ENCODE peak calls at places on chromosomes 11 and 22, in nine cellular contexts. E is ovary, G is astrocyte of the spinal cord, M is psoas muscle, B is HFFc6, H is OCI-LY7, K is WTC11, Y is lower lobe of right lung, L is fibroblast of lung. D is an unnamed sample.

GRCh38 chr22:49322861-49323622 is 504.6 kb downstream of the BRD1 start:
- DNase-seq in B (no peak), Y (peak), K (no peak), M (peak), G (no peak), L (no peak), H (no peak), E (no peak), D (no peak)

GRCh38 chr11:28223577-28223976 is 115.4 kb downstream of the METTL15 start:
- DNase-seq in K (no peak), M (no peak), B (no peak), H (no peak), Y (no peak), E (no peak), G (no peak), L (no peak), D (peak)

GRCh38 chr22:42929838-42930155 is 72.7 kb upstream of the ARFGAP3 start:
- DNase-seq in L (no peak), M (no peak), B (no peak), E (no peak), G (no peak), Y (no peak), K (no peak), H (no peak), D (no peak)

GRCh38 chr22:40819741-40820140 is 595 bp upstream of the SLC25A17 start:
- DNase-seq in B (peak), K (no peak), G (no peak), M (no peak), Y (no peak), E (no peak), L (peak), H (peak), D (peak)

GRCh38 chr11:11297578-11297977 is 55.5 kb downstream of the CSNK2A3 start:
- DNase-seq in G (no peak), M (no peak), K (no peak), L (no peak), H (no peak), E (no peak), B (no peak), Y (no peak), D (no peak)

GRCh38 chr11:86589856-86590589 is 82.4 kb downstream of the ME3 start:
- DNase-seq in K (no peak), L (no peak), M (no peak), E (no peak), G (no peak), B (no peak), Y (no peak), H (no peak), D (no peak)

GRCh38 chr11:40292636-40293585 is 1166.5 kb downstream of the LRRC4C start:
- DNase-seq in G (no peak), H (no peak), Y (no peak), E (no peak), M (peak), B (no peak), K (peak), L (peak), D (no peak)

GRCh38 chr11:119094816-119095065 is 6.9 kb downstream of the DPAGT1 start:
- DNase-seq in G (peak), M (peak), B (peak), K (peak), H (no peak), E (peak), Y (peak), L (peak), D (peak)

GRCh38 chr11:13008625-13009475 is at the start of gene RASSF10:
- DNase-seq in L (no peak), M (peak), B (no peak), G (peak), H (no peak), K (peak), Y (peak), E (peak), D (peak)

GRCh38 chr11:68121067-68121899 is at the start of gene CHKA:
- DNase-seq in K (peak), Y (peak), E (peak), B (peak), M (peak), G (peak), L (peak), H (peak), D (peak)

GRCh38 chr11:57157624-57158023 is 24.1 kb upstream of the LRRC55 start:
- DNase-seq in B (no peak), K (no peak), Y (no peak), M (no peak), E (no peak), L (no peak), H (no peak), G (no peak), D (no peak)

GRCh38 chr22:23220485-23221350 is 40.4 kb downstream of the BCR start:
- DNase-seq in Y (peak), E (peak), L (peak), B (no peak), K (no peak), M (no peak), H (peak), G (no peak), D (peak)

GRCh38 chr11:65493367-65494176 is 5.3 kb upstream of the MALAT1 start:
- DNase-seq in G (peak), M (peak), Y (peak), L (peak), B (peak), H (no peak), K (peak), E (peak), D (no peak)

GRCh38 chr11:113896156-113896879 is 8.3 kb upstream of the HTR3B start:
- DNase-seq in E (peak), G (peak), L (peak), H (peak), B (peak), Y (no peak), M (no peak), K (peak), D (peak)

GRCh38 chr11:7671347-7671746 is 2.0 kb downstream of the CYB5R2 start:
- DNase-seq in Y (no peak), G (no peak), L (no peak), M (no peak), K (no peak), E (no peak), B (no peak), H (no peak), D (no peak)

GRCh38 chr11:134443246-134443645 is 31.2 kb upstream of the B3GAT1 start:
- DNase-seq in K (no peak), Y (no peak), E (no peak), G (no peak), M (no peak), B (no peak), H (no peak), L (no peak), D (no peak)

DNA sequence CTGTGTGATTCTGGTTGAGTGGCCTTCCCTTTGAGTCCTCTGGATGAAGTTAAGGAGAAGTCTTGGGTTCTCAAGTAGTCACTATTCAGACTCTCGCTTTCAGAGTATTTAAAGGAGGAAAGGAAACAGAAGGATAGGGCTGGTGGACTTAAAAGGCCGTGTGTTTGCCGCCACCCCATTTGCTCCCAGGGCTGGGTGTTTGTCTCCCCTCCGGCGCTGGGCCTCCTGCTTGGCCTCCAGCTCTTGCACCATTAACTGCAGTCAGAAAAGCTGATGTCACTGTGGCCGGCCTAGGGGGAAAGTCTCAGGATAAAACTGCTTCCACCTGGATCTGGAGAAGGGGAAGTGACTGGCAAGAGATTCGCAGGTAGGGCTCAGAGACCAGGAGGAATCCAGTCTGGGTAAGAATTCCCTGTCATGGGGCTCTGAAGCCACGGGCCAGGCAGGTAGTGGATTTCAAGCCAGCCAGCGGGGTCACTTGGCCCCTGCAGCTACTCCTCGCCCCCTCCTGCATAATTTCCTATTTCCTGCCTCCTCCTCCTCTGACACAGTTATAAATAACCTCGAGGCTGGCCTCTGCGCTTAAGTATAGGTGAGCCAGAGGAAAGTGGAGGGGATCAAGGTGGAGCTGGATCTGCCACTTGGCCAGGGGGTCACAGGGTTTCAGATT is 17.1 kb downstream of the TIMP3 start:
- DNase-seq in L (no peak), G (no peak), B (no peak), H (no peak), E (no peak), M (no peak), Y (no peak), K (no peak), D (no peak)
- TF ChIP-seq CTCF in L (no peak), G (no peak), B (no peak), H (no peak), E (no peak), M (no peak), Y (no peak), K (no peak), D (no peak)

DNA sequence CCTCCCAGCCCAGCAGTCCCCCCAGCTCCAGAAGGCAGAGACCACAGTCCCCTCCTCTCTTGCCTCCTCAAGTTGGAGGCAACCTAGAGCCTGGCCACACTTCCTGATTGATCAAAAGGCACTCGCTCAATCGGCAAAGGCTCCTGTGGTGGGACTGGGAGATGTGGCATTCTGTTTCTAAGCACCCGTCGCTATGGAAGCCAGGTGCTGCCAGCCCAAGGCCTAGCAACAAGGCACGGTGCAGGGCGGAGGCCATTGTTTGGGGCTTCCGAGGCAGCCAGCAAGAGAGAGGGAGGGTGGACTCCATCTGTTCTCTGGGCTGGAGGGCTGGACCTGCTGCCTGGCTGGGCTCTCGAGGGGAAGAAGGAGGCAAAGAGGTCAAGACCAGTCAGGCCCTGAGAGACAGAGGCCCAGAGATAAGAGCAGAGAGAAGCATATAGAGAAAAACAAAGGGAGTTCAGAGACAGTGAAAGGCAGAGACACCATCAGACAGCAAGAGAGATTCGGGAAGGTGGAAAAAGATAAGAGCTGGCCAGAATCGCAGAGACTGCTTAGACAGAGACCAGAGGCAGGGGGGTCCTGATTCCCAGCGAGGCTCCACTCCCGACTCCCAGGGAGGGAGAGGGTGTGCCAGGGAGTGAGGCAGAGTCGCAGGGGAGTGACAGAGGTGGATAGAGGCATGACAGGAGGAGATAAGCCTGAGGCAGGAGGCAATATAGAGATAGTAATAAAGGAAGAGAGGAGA is 21.2 kb downstream of the PDE2A start:
- DNase-seq in L (no peak), K (peak), M (no peak), G (no peak), H (no peak), B (no peak), E (no peak), Y (no peak), D (no peak)
- TF ChIP-seq CTCF in L (no peak), K (no peak), M (no peak), G (no peak), H (no peak), B (no peak), E (no peak), Y (no peak), D (no peak)

DNA sequence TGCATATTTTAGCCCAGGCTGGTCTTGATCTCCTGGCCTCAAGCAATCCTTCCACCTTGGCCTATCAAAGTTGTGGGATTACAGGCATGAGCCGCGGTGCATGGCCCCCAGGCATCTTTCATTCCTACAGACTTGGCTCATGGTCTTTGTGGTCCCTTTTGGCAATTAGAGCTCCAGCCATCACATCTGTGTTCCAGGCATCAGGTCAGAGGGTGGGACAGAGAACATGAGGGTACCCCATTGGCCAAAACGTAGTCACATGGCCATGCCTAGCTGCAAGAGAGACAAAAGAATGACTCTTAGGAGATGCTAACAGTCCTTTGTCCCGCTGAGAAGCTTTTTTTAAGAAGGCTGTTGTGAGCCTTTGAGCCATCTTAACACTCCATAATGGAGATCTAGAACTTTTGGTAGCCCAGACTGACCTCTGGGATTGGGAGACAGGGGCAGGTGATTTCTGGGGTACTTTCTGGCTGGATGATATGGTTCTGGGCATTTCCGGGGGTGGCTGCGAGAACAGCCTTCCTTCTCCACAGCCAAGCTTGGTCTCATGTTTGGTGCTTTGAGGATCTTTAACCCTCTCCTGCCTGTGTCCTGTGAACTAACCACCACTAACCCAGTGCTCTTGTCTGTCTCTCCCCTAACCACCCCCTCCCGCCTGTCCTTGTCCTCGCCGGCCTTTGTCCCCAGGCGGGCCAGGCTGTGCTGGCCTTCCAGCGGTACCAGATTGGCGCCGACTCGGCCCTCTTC is 18.4 kb upstream of the TAB1 start:
- DNase-seq in B (no peak), H (no peak), M (no peak), G (no peak), E (no peak), Y (no peak), K (no peak), L (no peak), D (no peak)
- TF ChIP-seq CTCF in B (no peak), H (no peak), M (no peak), G (no peak), E (no peak), Y (no peak), K (no peak), L (no peak), D (no peak)

GRCh38 chr11:2944530-2944929 is 15.3 kb upstream of the PHLDA2 start:
- DNase-seq in K (no peak), E (no peak), M (no peak), Y (no peak), L (no peak), H (no peak), G (no peak), B (no peak), D (no peak)

GRCh38 chr11:2940930-2941821 is 12.0 kb upstream of the PHLDA2 start:
- DNase-seq in H (no peak), G (peak), B (no peak), Y (no peak), L (no peak), K (no peak), E (no peak), M (no peak), D (no peak)

GRCh38 chr11:2943711-2944118 is 14.5 kb upstream of the PHLDA2 start:
- DNase-seq in H (no peak), M (peak), B (no peak), E (no peak), K (no peak), L (no peak), Y (peak), G (no peak), D (no peak)

GRCh38 chr11:2942872-2943710 is 13.9 kb upstream of the PHLDA2 start:
- DNase-seq in B (no peak), K (no peak), H (no peak), Y (no peak), M (no peak), E (no peak), L (no peak), G (no peak), D (no peak)

GRCh38 chr11:2942447-2942846 is 13.2 kb upstream of the PHLDA2 start:
- DNase-seq in M (no peak), E (no peak), L (no peak), G (no peak), H (no peak), K (no peak), Y (no peak), B (no peak), D (no peak)
- TF ChIP-seq CTCF in M (no peak), E (no peak), L (no peak), G (no peak), H (no peak), K (no peak), Y (no peak), B (no peak), D (no peak)

DNA sequence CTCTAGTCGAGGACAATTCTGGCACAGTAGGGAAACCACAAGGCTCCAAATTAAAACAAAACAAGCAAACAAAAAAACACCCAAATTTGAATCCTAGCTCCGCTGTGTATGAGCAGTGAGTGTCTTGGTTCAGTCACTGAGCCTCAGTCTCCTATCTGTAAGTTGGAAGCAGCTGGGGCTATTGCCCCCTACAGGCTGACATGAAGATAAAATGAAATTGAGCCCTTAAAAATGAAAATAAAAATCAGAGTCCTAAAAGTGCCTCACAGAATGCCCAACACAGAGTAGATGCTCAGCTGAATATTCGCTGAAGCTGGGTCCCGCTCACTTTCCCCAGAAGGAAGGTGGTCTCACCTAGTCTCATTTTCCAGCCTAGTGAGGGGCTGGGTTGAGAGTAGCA is 65.2 kb downstream of the PDE2A start:
- DNase-seq in G (no peak), H (peak), B (peak), L (peak), E (no peak), M (no peak), Y (no peak), K (no peak), D (no peak)
- TF ChIP-seq CTCF in G (peak), H (peak), B (peak), L (peak), E (no peak), M (peak), Y (peak), K (no peak), D (peak)

D was measured in GM20000.